ENCODE peak calls at places on chromosomes 13 and 19, in seven cellular contexts. E is GM12878; X is heart left ventricle; O is HAP-1; Q is CD8-positive, alpha-beta memory T cell; S is left lung; A is tibial nerve. T is an unnamed sample. For H3K9me3 and H3K27me3, the result is how much of the 10 kb centered on the place peaks cover.

GRCh38 chr13:34591163-34591562 is 350.9 kb upstream of the NBEA start:
- DNase-seq in S (no peak), O (no peak), X (no peak), Q (no peak), E (no peak), A (no peak), T (no peak)

GRCh38 chr13:41960195-41960699 is 662 bp downstream of the VWA8 start:
- DNase-seq in Q (no peak), O (peak), S (no peak), X (no peak), A (no peak), E (no peak), T (peak)

GRCh38 chr13:106507560-106508274 is 27.7 kb downstream of the EFNB2 start:
- DNase-seq in E (no peak), A (no peak), Q (no peak), O (no peak), S (no peak), X (no peak), T (no peak)

GRCh38 chr19:45952691-45953505 is 20.8 kb downstream of the NOVA2 start:
- DNase-seq in Q (peak), X (peak), A (no peak), O (peak), E (no peak), S (no peak), T (peak)

GRCh38 chr19:896434-896833 is 3.1 kb downstream of the RNU6-9 start:
- DNase-seq in O (no peak), Q (no peak), E (no peak), A (no peak), X (no peak), S (no peak), T (no peak)

GRCh38 chr13:27472441-27472840 is 22.1 kb upstream of the MTIF3 start:
- DNase-seq in Q (no peak), O (no peak), E (no peak), X (no peak), A (no peak), S (no peak), T (no peak)

GRCh38 chr13:32383836-32384618 is 43.9 kb downstream of the N4BP2L1 start:
- DNase-seq in S (no peak), E (no peak), A (no peak), X (no peak), Q (no peak), O (no peak), T (no peak)

GRCh38 chr19:37790244-37790925 is 11.0 kb upstream of the ZNF573 start:
- DNase-seq in Q (no peak), S (no peak), E (no peak), O (no peak), A (no peak), X (no peak), T (no peak)

GRCh38 chr19:49231389-49231788 is 73.8 kb downstream of the TRPM4 start:
- DNase-seq in O (no peak), S (no peak), E (peak), Q (no peak), X (no peak), A (no peak), T (no peak)

DNA sequence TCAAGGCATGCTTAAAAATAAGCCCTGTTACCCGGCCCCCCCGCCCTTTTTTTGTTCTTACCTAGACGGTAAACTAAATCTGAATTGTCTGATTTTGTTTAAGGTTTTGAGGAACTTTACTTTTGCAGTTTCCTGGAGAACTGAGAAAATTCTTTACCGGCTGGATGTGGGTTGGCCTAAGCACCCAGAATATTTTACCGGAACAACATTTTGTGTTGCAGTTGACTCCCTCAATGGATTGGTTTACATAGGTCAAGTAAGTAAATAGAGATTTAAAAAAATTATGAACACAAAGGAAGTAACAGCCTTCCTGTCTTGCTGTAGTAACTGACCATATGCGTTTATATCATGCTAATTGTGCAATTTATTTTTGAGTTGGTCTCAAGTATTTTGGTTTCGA is 777 bp downstream of the NHLRC3 start:
- DNase-seq in X (no peak), Q (no peak), A (no peak), S (no peak), O (no peak), E (no peak), T (no peak)
- H3K4me3 ChIP-seq in X (peak), Q (peak), A (peak), S (peak), O (peak), E (peak), T (peak)

DNA sequence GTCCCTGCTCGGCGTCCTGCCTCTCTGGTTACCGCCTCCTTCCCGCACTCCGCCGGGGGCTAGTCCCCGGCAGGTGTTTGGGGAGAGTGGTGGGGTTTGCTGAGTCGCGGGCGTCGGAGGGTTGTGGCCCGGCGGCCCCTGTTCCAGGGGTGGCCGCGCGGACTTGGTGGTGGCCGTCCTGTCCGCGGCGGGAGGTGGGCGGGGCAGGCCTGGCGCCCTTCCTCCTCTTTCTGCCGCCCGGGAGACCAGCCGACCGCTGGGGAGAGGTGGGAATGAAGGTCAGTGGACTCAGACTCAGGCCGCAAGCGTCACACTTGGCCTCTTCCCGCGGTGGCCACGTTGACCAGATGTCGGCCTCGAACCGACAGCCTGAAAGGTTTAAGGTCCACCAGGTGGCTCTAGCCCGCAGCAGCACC is 61.8 kb downstream of the ZNF723 start:
- DNase-seq in Q (no peak), A (no peak), E (no peak), X (no peak), O (no peak), S (no peak), T (no peak)
- H3K9me3 ChIP-seq in Q (under half), A (under half), E (under half), X (under half), O (under half), S (under half), T (under half)

DNA sequence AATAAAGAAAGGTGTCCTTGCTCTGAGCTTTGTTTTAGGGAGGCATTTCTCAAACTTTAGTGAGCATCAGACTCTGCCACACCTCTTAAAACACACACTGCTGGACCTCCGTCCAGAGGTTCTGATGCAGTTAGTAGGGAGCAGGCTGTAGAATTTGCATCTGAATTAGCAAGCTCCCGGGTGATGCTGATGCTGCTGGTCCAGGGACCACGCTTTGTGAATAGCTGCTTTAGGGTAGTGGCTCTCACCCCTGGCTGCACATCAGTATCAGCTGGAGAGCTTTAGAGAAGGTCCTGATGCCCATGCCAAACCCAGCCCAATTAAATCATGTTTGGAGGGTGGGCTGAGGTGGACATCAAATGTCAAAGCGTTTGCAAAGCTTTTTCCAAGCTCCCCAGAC is 3.6 kb downstream of the HTR2A start:
- DNase-seq in O (no peak), Q (no peak), X (no peak), S (no peak), A (no peak), E (no peak), T (no peak)
- H3K27me3 ChIP-seq in O (half or more), Q (under half), X (under half), S (under half), A (under half), E (under half), T (under half)

GRCh38 chr19:31316201-31316951 is 32.9 kb downstream of the TSHZ3 start:
- DNase-seq in O (peak), E (no peak), S (no peak), Q (no peak), A (no peak), X (no peak), T (peak)
- H3K4me3 ChIP-seq in O (no peak), E (no peak), S (no peak), Q (no peak), A (no peak), X (peak), T (no peak)

DNA sequence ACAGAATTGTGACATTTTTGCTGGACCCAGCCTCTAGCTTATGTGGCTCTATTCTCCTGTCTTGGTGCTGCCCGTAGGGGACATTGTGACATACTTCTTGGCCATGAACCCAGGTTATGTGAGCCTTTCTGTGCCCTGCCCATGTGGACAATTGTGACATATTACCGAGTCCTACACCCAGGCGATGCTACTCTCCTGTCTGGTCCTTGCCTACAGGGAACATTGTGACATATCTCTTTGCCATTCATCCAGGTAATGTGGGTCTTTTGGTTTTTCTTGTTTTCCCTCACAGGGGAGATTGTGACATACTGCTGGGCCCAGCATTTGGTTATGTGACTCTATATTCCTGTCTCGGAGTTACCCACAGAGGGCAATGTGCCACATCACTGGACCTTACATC is 71.5 kb upstream of the ZNF43 start:
- DNase-seq in S (no peak), E (no peak), Q (no peak), O (no peak), A (no peak), X (no peak), T (no peak)
- H3K9me3 ChIP-seq in S (under half), E (under half), Q (under half), O (under half), A (under half), X (under half), T (under half)

GRCh38 chr19:54297759-54298305 is 15.1 kb downstream of the LILRA5 start:
- DNase-seq in X (no peak), O (no peak), S (no peak), Q (no peak), E (no peak), A (no peak), T (no peak)

GRCh38 chr19:54299515-54299914 is 13.5 kb downstream of the LILRA5 start:
- DNase-seq in O (no peak), E (no peak), S (no peak), X (no peak), A (no peak), Q (no peak), T (no peak)

GRCh38 chr19:54299126-54299498 is 13.9 kb downstream of the LILRA5 start:
- DNase-seq in E (no peak), X (no peak), S (no peak), Q (no peak), A (no peak), O (no peak), T (no peak)

GRCh38 chr19:54298357-54299125 is 14.4 kb downstream of the LILRA5 start:
- DNase-seq in O (no peak), S (no peak), X (no peak), A (no peak), Q (no peak), E (no peak), T (no peak)

DNA sequence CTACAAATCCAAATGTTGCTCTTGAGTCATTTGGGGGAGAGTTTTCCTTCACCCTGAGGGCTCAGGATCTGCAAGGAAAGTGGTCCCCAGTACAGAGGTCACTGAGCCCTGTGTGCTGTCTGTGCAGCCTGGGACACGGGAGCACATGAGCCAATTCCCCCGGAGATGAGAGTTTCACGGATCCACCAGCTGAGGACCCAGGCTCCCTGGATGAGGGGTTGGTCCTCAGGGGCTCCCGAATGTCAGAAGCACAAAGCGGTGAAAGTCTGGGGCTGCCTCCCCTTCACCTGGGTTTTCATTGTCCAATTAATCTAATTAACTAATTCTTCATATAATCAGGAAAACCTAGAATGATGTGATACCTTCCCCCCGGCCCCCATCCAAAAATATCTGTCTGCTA is 13.6 kb upstream of the LILRB2 start:
- DNase-seq in O (no peak), X (no peak), S (no peak), Q (no peak), A (no peak), E (no peak), T (no peak)
- H3K27me3 ChIP-seq in O (under half), X (under half), S (half or more), Q (under half), A (under half), E (under half), T (under half)

GRCh38 chr13:113646376-113646775 is 11.6 kb downstream of the ATP4B start:
- DNase-seq in S (no peak), Q (no peak), X (peak), A (peak), O (no peak), E (no peak), T (no peak)
- H3K4me3 ChIP-seq in S (no peak), Q (no peak), X (no peak), A (no peak), O (no peak), E (no peak), T (no peak)